ENCODE peak calls at places on chromosomes 7 and 10, in four cellular contexts. One of them, this sample, is unnamed.

GRCh38 chr10:99859585-99859984 is 77.1 kb downstream of the ABCC2 start:
- DNase-seq in keratinocyte: no peak
- DNase-seq in GM23248: no peak
- DNase-seq in hepatocyte: peak; percentile 57
- DNase-seq in this sample: no peak

GRCh38 chr10:35642023-35642792 is at the start of gene FZD8:
- DNase-seq in keratinocyte: no peak
- DNase-seq in GM23248: peak; percentile 97
- DNase-seq in hepatocyte: peak; percentile 95
- DNase-seq in this sample: no peak

GRCh38 chr10:129764901-129765663 is 199.0 kb downstream of the EBF3 start:
- DNase-seq in keratinocyte: no peak
- DNase-seq in GM23248: no peak
- DNase-seq in hepatocyte: no peak
- DNase-seq in this sample: no peak

GRCh38 chr7:17142831-17143541 is 155.5 kb upstream of the AHR start:
- DNase-seq in keratinocyte: no peak
- DNase-seq in GM23248: peak; percentile 68
- DNase-seq in hepatocyte: no peak
- DNase-seq in this sample: no peak

GRCh38 chr10:71740069-71740468 is 20.5 kb upstream of the C10orf105 start:
- DNase-seq in keratinocyte: no peak
- DNase-seq in GM23248: no peak
- DNase-seq in hepatocyte: peak; percentile 50
- DNase-seq in this sample: no peak

GRCh38 chr7:19698331-19698730 is 10.5 kb downstream of the POLR1F start:
- DNase-seq in keratinocyte: no peak
- DNase-seq in GM23248: no peak
- DNase-seq in hepatocyte: no peak
- DNase-seq in this sample: no peak

GRCh38 chr7:8590791-8591190 is 157.4 kb downstream of the NXPH1 start:
- DNase-seq in keratinocyte: no peak
- DNase-seq in GM23248: no peak
- DNase-seq in hepatocyte: no peak
- DNase-seq in this sample: no peak

GRCh38 chr7:73530800-73531199 is 8.7 kb upstream of the BAZ1B start:
- DNase-seq in keratinocyte: no peak
- DNase-seq in GM23248: no peak
- DNase-seq in hepatocyte: no peak
- DNase-seq in this sample: no peak

GRCh38 chr10:43215758-43216455 is 51.0 kb downstream of the RASGEF1A start:
- DNase-seq in keratinocyte: no peak
- DNase-seq in GM23248: no peak
- DNase-seq in hepatocyte: no peak
- DNase-seq in this sample: no peak

GRCh38 chr10:122154034-122154732 is 116.9 kb upstream of the BTBD16 start:
- DNase-seq in keratinocyte: no peak
- DNase-seq in GM23248: no peak
- DNase-seq in hepatocyte: no peak
- DNase-seq in this sample: no peak

GRCh38 chr10:49349390-49349789 is 46.5 kb downstream of the DRGX start:
- DNase-seq in keratinocyte: no peak
- DNase-seq in GM23248: no peak
- DNase-seq in hepatocyte: no peak
- DNase-seq in this sample: no peak

GRCh38 chr10:80484243-80484642 is 30.1 kb downstream of the TSPAN14 start:
- DNase-seq in keratinocyte: no peak
- DNase-seq in GM23248: peak; percentile 35
- DNase-seq in hepatocyte: no peak
- DNase-seq in this sample: no peak

GRCh38 chr7:68269410-68269809 is 1272.8 kb downstream of the TYW1 start:
- DNase-seq in keratinocyte: no peak
- DNase-seq in GM23248: peak; percentile 27
- DNase-seq in hepatocyte: peak; percentile 82
- DNase-seq in this sample: no peak

GRCh38 chr7:149783386-149784250 is 10.2 kb upstream of the ZNF467 start:
- DNase-seq in keratinocyte: no peak
- DNase-seq in GM23248: no peak
- DNase-seq in hepatocyte: no peak
- DNase-seq in this sample: no peak

GRCh38 chr10:114767589-114768393 is 53.8 kb upstream of the FHIP2A start:
- DNase-seq in keratinocyte: no peak
- DNase-seq in GM23248: peak; percentile 37
- DNase-seq in hepatocyte: peak; percentile 66
- DNase-seq in this sample: no peak

GRCh38 chr10:61779950-61780659 is 117.4 kb downstream of the CABCOCO1 start:
- DNase-seq in keratinocyte: peak; percentile 40
- DNase-seq in GM23248: peak; percentile 91
- DNase-seq in hepatocyte: peak; percentile 61
- DNase-seq in this sample: no peak

GRCh38 chr10:113252650-113253560 is 299.9 kb upstream of the HABP2 start:
- DNase-seq in keratinocyte: no peak
- DNase-seq in GM23248: no peak
- DNase-seq in hepatocyte: no peak
- DNase-seq in this sample: no peak

GRCh38 chr10:63554666-63555065 is 33.5 kb downstream of the REEP3 start:
- DNase-seq in keratinocyte: no peak
- DNase-seq in GM23248: peak; percentile 85
- DNase-seq in hepatocyte: no peak
- DNase-seq in this sample: no peak

GRCh38 chr10:119997429-119997828 is 104.9 kb downstream of the SEC23IP start:
- DNase-seq in keratinocyte: no peak
- DNase-seq in GM23248: no peak
- DNase-seq in hepatocyte: no peak
- DNase-seq in this sample: no peak

GRCh38 chr10:49163741-49164140 is 24.4 kb downstream of the TMEM273 start:
- DNase-seq in keratinocyte: no peak
- DNase-seq in GM23248: peak; percentile 93
- DNase-seq in hepatocyte: no peak
- DNase-seq in this sample: no peak

GRCh38 chr7:13563257-13563656 is 426.2 kb downstream of the ETV1 start:
- DNase-seq in keratinocyte: no peak
- DNase-seq in GM23248: no peak
- DNase-seq in hepatocyte: no peak
- DNase-seq in this sample: no peak

GRCh38 chr7:134355925-134356324 is 39.2 kb upstream of the SLC35B4 start:
- DNase-seq in keratinocyte: no peak
- DNase-seq in GM23248: peak; percentile 69
- DNase-seq in hepatocyte: no peak
- DNase-seq in this sample: no peak

GRCh38 chr10:69958232-69958902 is 94.3 kb upstream of the MACROH2A2 start:
- DNase-seq in keratinocyte: peak; percentile 28
- DNase-seq in GM23248: peak; percentile 66
- DNase-seq in hepatocyte: peak; percentile 54
- DNase-seq in this sample: no peak

GRCh38 chr7:71414490-71414889 is 282.5 kb downstream of the GALNT17 start:
- DNase-seq in keratinocyte: no peak
- DNase-seq in GM23248: no peak
- DNase-seq in hepatocyte: no peak
- DNase-seq in this sample: peak; percentile 34

GRCh38 chr7:105267244-105267643 is 121.5 kb downstream of the SRPK2 start:
- DNase-seq in keratinocyte: no peak
- DNase-seq in GM23248: no peak
- DNase-seq in hepatocyte: no peak
- DNase-seq in this sample: no peak

GRCh38 chr10:21532694-21533576 is 1.1 kb upstream of the MLLT10 start:
- DNase-seq in keratinocyte: no peak
- DNase-seq in GM23248: no peak
- DNase-seq in hepatocyte: no peak
- DNase-seq in this sample: no peak

GRCh38 chr7:51123322-51124021 is 193.1 kb downstream of the COBL start:
- DNase-seq in keratinocyte: peak; percentile 94
- DNase-seq in GM23248: peak; percentile 97
- DNase-seq in hepatocyte: no peak
- DNase-seq in this sample: no peak

GRCh38 chr10:50439187-50439586 is 184.6 kb downstream of the SGMS1 start:
- DNase-seq in keratinocyte: no peak
- DNase-seq in GM23248: no peak
- DNase-seq in hepatocyte: no peak
- DNase-seq in this sample: no peak

GRCh38 chr7:5282464-5283316 is at the start of gene SLC29A4:
- DNase-seq in keratinocyte: no peak
- DNase-seq in GM23248: peak; percentile 45
- DNase-seq in hepatocyte: peak; percentile 71
- DNase-seq in this sample: no peak

GRCh38 chr7:84512055-84512454 is 317.5 kb upstream of the SEMA3A start:
- DNase-seq in keratinocyte: no peak
- DNase-seq in GM23248: no peak
- DNase-seq in hepatocyte: no peak
- DNase-seq in this sample: no peak

GRCh38 chr10:105769248-105770184 is 1128.4 kb downstream of the SORCS3 start:
- DNase-seq in keratinocyte: no peak
- DNase-seq in GM23248: no peak
- DNase-seq in hepatocyte: peak; percentile 53
- DNase-seq in this sample: no peak

GRCh38 chr10:71737356-71738172 is 18.0 kb upstream of the C10orf105 start:
- DNase-seq in keratinocyte: no peak
- DNase-seq in GM23248: peak; percentile 38
- DNase-seq in hepatocyte: no peak
- DNase-seq in this sample: no peak

GRCh38 chr7:121084748-121085336 is 96.3 kb downstream of the CPED1 start:
- DNase-seq in keratinocyte: peak; percentile 68
- DNase-seq in GM23248: peak; percentile 91
- DNase-seq in hepatocyte: no peak
- DNase-seq in this sample: no peak

GRCh38 chr10:87546971-87547413 is 42.3 kb downstream of the MINPP1 start:
- DNase-seq in keratinocyte: no peak
- DNase-seq in GM23248: peak; percentile 78
- DNase-seq in hepatocyte: no peak
- DNase-seq in this sample: no peak

GRCh38 chr7:121328508-121329459 is at the start of gene WNT16:
- DNase-seq in keratinocyte: no peak
- DNase-seq in GM23248: peak; percentile 26
- DNase-seq in hepatocyte: no peak
- DNase-seq in this sample: no peak

DNA sequence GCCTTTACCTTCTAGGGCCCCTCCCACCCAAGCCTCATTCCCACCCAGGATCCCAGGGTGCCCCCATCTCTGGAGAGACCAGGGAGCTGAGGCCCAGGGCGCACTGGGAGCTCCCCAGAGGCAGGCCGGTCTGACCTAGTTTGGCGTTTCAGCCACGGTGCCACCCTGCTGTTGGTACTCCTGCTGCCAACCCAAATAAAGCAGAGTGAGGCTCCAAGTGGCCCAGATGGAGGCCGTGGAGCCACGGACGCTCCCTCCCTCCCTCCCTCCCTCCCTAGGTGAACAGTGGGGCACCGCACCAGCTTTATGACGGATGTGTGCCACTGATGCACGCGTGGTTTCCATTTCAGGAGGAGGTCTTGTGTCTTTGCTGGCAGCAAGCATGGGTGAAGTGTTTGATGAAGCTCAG is 1.8 kb downstream of the INPP5A start:
- DNase-seq in keratinocyte: no peak
- DNase-seq in GM23248: peak; percentile 56
- DNase-seq in hepatocyte: no peak
- DNase-seq in this sample: no peak
- H3K4me3 ChIP-seq in keratinocyte: no peak overlapping the region
- H3K4me3 ChIP-seq in GM23248: peak overlapping the region; percentile 81
- H3K4me3 ChIP-seq in hepatocyte: no peak overlapping the region
- H3K4me3 ChIP-seq in this sample: no peak overlapping the region

DNA sequence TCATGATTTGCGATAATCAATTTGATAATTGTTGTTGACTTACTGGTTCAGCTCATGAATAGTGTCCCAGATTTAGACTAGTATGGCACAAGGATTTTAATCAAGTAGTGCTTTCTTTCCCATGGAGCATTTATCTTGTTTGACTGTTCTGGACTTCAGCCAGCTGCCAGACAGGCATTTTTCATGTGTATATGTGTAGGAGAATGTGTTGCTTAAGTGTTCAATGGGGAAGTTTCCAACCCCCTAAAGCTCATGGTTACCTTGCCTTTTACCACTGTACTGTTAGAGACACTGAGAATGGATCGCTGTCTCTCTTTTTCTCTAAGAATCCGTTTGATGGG is 103.9 kb downstream of the LRRC4 start:
- DNase-seq in keratinocyte: no peak
- DNase-seq in GM23248: no peak
- DNase-seq in hepatocyte: no peak
- DNase-seq in this sample: no peak
- TF ChIP-seq EZH2 in keratinocyte: no peak
- TF ChIP-seq EZH2 in GM23248: no peak
- TF ChIP-seq EZH2 in hepatocyte: no peak
- TF ChIP-seq EZH2 in this sample: no peak

DNA sequence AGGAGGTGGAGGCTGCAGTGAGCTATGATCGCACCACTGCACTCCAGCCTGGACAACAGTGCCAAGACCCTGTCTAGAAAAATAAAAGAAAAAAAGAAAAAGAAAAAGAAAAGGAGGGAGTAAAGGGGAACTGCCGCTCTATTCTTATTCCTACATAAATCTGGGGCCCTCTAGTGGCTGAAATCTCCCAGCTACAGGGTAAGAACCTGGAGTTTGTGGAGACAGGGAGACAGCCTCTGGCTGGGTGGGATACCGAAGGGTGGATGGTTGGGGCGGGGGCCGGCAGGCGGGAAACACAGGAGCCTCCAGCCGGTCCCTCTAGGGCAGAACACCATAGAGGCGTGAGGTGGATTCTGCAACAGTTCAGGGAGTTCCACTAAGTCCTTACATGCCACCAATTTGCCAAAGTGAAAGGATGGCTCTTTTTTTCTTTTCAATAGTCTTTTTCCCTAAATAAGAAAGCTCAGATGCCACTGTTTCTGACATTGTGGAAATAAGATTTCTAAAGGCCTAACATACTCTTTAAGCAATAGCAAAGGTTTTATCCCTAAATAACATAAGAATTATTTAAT is 117.3 kb downstream of the SVIL start:
- DNase-seq in keratinocyte: no peak
- DNase-seq in GM23248: peak; percentile 61
- DNase-seq in hepatocyte: peak; percentile 52
- DNase-seq in this sample: no peak
- H3K27ac ChIP-seq in keratinocyte: no peak overlapping the region
- H3K27ac ChIP-seq in GM23248: no peak overlapping the region
- H3K27ac ChIP-seq in hepatocyte: no peak overlapping the region
- H3K27ac ChIP-seq in this sample: no peak overlapping the region

GRCh38 chr10:52019078-52019644 is 294.9 kb upstream of the DKK1 start:
- DNase-seq in keratinocyte: no peak
- DNase-seq in GM23248: no peak
- DNase-seq in hepatocyte: no peak
- DNase-seq in this sample: no peak

GRCh38 chr10:52020702-52021101 is 293.4 kb upstream of the DKK1 start:
- DNase-seq in keratinocyte: no peak
- DNase-seq in GM23248: no peak
- DNase-seq in hepatocyte: no peak
- DNase-seq in this sample: no peak

DNA sequence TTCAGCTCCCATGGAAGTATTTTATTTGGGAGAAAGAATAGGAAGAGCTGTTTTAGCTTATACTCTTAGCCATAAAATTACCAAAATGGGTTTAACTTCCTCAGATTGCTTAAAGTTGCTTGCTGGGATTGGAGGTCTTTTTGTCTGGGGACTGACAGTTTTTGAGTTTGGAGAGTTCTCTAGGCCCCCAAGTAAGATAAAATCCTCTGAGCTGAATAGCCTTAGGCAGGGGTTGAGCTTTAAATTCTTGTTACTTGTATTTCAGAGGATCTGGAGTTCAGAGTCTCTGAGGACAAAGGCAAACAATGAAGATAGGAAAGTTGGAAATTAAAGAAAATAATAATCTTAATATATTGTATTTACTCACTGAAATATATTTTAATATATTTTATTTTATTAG is 294.4 kb upstream of the DKK1 start:
- DNase-seq in keratinocyte: no peak
- DNase-seq in GM23248: no peak
- DNase-seq in hepatocyte: no peak
- DNase-seq in this sample: no peak
- H3K4me3 ChIP-seq in keratinocyte: no peak overlapping the region
- H3K4me3 ChIP-seq in GM23248: no peak overlapping the region
- H3K4me3 ChIP-seq in hepatocyte: no peak overlapping the region
- H3K4me3 ChIP-seq in this sample: no peak overlapping the region